ENCODE peak calls at places on chromosomes 3 and 15, in five cellular contexts. T is GM23248; L is HAP-1; Q is CD8-positive, alpha-beta T cell; Z is adrenal gland. G is an unnamed sample. For H3K36me3, the result is how much of the 10 kb centered on the place peaks cover.

GRCh38 chr3:160486459-160486869 is 36.9 kb upstream of the TRIM59 start:
- DNase-seq in T (peak), L (no peak), Q (no peak), Z (no peak), G (no peak)

GRCh38 chr3:180383332-180384020 is 218.5 kb upstream of the TTC14 start:
- DNase-seq in Q (no peak), T (peak), Z (no peak), L (no peak), G (no peak)

GRCh38 chr3:187223799-187224198 is 26.5 kb downstream of the RTP1 start:
- DNase-seq in Q (no peak), L (no peak), T (peak), Z (no peak), G (no peak)

GRCh38 chr3:111652492-111653180 is 57.5 kb upstream of the ZBED2 start:
- DNase-seq in Z (no peak), T (no peak), L (no peak), Q (no peak), G (peak)

GRCh38 chr3:139797724-139798343 is 120.1 kb upstream of the NMNAT3 start:
- DNase-seq in Q (no peak), T (peak), Z (no peak), L (peak), G (peak)

GRCh38 chr3:17891139-17891850 is 148.9 kb upstream of the TBC1D5 start:
- DNase-seq in T (peak), L (no peak), Q (no peak), Z (no peak), G (no peak)

GRCh38 chr15:95032181-95032580 is 800.8 kb downstream of the MCTP2 start:
- DNase-seq in Q (no peak), T (no peak), L (no peak), Z (no peak), G (no peak)

GRCh38 chr15:89820651-89821611 is 6.3 kb upstream of the ANPEP start:
- DNase-seq in Q (no peak), Z (peak), T (peak), L (no peak), G (peak)

GRCh38 chr3:155871746-155872158 is 1.3 kb downstream of the GMPS start:
- DNase-seq in Q (no peak), T (no peak), Z (no peak), L (no peak), G (no peak)

GRCh38 chr15:63292771-63293170 is 15.4 kb downstream of the APH1B start:
- DNase-seq in Z (no peak), T (peak), Q (no peak), L (no peak), G (no peak)

GRCh38 chr3:187669675-187670504 is at the start of gene SST:
- DNase-seq in L (peak), Z (no peak), Q (no peak), T (peak), G (peak)

GRCh38 chr3:122921791-122922651 is 105.5 kb downstream of the SEMA5B start:
- DNase-seq in Q (peak), Z (no peak), L (peak), T (peak), G (peak)

GRCh38 chr15:68387288-68388143 is 44.4 kb downstream of the ITGA11 start:
- DNase-seq in L (peak), Z (peak), Q (no peak), T (no peak), G (no peak)

GRCh38 chr3:172038823-172039222 is 555 bp upstream of the FNDC3B start:
- DNase-seq in Z (peak), L (no peak), Q (no peak), T (peak), G (no peak)

GRCh38 chr3:32026583-32026982 is 45.0 kb downstream of the ZNF860 start:
- DNase-seq in Z (no peak), L (no peak), Q (no peak), T (no peak), G (no peak)

GRCh38 chr3:74636981-74637380 is 22.5 kb upstream of the CNTN3 start:
- DNase-seq in Z (no peak), Q (no peak), T (peak), L (no peak), G (no peak)

DNA sequence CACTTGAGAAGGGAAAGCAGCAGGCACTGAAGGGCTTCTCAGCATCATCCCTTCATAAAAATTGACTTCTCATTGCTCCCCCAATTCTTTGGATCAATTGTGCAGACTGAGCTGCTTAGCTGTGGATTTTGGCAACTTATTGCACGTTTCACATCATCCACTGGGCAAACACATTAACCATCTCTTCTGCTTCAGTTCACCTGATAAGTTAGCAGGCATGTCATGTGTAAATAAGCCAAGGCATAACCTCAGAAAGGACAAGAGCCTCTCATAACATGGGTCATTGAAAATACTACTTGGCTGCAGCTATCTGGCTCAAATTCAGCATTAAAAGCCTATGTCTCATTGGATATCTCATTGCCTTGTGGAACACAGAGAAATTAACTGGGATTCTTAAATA is 366.5 kb downstream of the LRRC3B start:
- DNase-seq in L (no peak), Z (no peak), T (no peak), Q (no peak), G (no peak)
- H3K4me3 ChIP-seq in L (no peak), Z (no peak), T (no peak), Q (no peak), G (no peak)

GRCh38 chr3:44659015-44659414 is 10.5 kb downstream of the ZNF35 start:
- DNase-seq in L (no peak), Z (no peak), Q (no peak), T (no peak), G (no peak)
- H3K36me3 ChIP-seq in L (under half), Z (under half), Q (under half), T (half or more), G (under half)

GRCh38 chr3:69558912-69559311 is 173.0 kb upstream of the FRMD4B start:
- DNase-seq in L (no peak), T (peak), Q (no peak), Z (peak), G (no peak)

DNA sequence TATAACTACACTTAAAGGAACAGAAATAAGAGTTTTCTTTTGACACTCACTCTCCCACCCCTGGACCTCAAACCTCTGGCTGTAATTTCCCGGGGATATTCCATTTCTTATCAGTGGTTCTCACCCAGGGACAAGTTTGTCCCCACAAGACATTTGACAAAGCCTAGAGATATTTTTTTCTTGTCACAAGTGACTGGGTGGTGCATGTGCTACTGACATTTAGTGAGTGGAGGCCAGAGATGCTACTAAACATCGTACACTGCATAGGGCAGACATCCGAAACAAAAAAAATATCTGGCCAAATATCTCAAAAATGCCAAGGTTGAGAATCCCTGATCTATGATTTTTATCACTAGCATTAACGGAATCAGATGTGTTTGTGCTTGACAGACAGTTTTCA is 168.0 kb upstream of the FRMD4B start:
- DNase-seq in L (no peak), T (no peak), Z (no peak), Q (no peak), G (no peak)
- H3K4me3 ChIP-seq in L (no peak), T (no peak), Z (no peak), Q (no peak), G (no peak)

GRCh38 chr3:52650437-52650836 is 35.3 kb downstream of the PBRM1 start:
- DNase-seq in L (no peak), T (no peak), Z (no peak), Q (no peak), G (no peak)

GRCh38 chr3:52649461-52650210 is 36.1 kb downstream of the PBRM1 start:
- DNase-seq in L (no peak), T (peak), Z (no peak), Q (no peak), G (no peak)

GRCh38 chr3:52645549-52645948 is 40.2 kb downstream of the PBRM1 start:
- DNase-seq in Q (no peak), L (no peak), T (no peak), Z (no peak), G (no peak)
- H3K36me3 ChIP-seq in Q (under half), L (under half), T (half or more), Z (half or more), G (under half)

GRCh38 chr3:170021083-170021482 is 16.7 kb upstream of the GPR160 start:
- DNase-seq in Q (no peak), L (no peak), T (peak), Z (no peak), G (peak)

GRCh38 chr3:170027691-170028102 is 10.1 kb upstream of the GPR160 start:
- DNase-seq in T (no peak), Q (no peak), L (no peak), Z (no peak), G (no peak)

GRCh38 chr3:170023165-170023564 is 14.6 kb upstream of the GPR160 start:
- DNase-seq in Z (no peak), T (no peak), L (no peak), Q (no peak), G (no peak)

GRCh38 chr3:170024581-170024980 is 13.2 kb upstream of the GPR160 start:
- DNase-seq in T (no peak), L (no peak), Z (no peak), Q (no peak), G (no peak)
- H3K4me3 ChIP-seq in T (no peak), L (no peak), Z (no peak), Q (no peak), G (no peak)

GRCh38 chr3:124766113-124767095 is 36.2 kb downstream of the UMPS start:
- DNase-seq in T (no peak), Q (no peak), Z (no peak), L (no peak), G (no peak)
- H3K36me3 ChIP-seq in T (under half), Q (under half), Z (half or more), L (under half), G (half or more)

DNA sequence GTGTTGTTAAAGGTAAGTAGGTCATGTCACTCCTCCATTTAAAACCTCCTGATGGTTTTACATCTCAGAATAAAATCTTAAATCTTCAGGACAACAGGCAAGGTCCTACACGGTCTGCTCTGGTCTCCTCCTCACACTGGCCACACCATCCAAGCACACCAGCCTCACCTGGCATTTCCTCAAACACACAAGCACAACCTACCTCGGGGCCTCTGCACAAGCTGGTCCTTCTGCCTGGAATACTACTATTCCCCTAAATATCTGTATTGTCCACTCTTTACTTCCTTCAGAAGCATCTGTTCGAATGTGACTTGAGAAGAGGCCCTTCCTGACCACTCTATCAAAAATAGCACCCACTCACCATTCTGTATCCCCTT is 1.8 kb downstream of the GORASP1 start:
- DNase-seq in T (no peak), L (no peak), Q (no peak), Z (peak), G (no peak)
- H3K4me3 ChIP-seq in T (peak), L (no peak), Q (no peak), Z (no peak), G (no peak)

DNA sequence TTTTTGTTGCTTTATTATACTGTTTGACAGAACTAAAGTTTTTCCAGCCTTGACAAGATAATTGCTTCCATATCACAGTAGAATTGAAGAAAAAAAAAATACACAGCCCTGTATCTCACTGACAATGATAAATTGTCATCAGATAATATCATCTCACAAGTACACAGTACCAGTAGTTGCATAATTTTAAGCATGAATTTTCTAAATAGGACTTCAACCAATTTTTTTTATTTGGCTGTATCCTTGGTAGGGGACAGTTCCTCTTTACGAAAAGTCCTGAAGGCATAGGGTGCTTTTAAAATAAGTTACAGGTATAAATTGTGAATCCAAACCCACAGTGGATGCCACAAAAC is 230.7 kb downstream of the ATP8B4 start:
- DNase-seq in Z (no peak), L (no peak), Q (no peak), T (no peak), G (no peak)
- H3K36me3 ChIP-seq in Z (under half), L (under half), Q (under half), T (under half), G (under half)

GRCh38 chr15:58666957-58667356 is 82.5 kb downstream of the ADAM10 start:
- DNase-seq in Z (no peak), T (peak), Q (no peak), L (peak), G (no peak)
- H3K4me3 ChIP-seq in Z (no peak), T (no peak), Q (no peak), L (no peak), G (no peak)